ENCODE peak calls at places on chromosomes 16 and 17, in four cellular contexts. T, L, P and K are unnamed samples.

GRCh38 chr16:89484923-89485679 is 5.3 kb downstream of the ANKRD11 start:
- DNase-seq in L (no peak), T (no peak), P (no peak), K (no peak)

GRCh38 chr16:23107878-23108277 is 41.4 kb downstream of the USP31 start:
- DNase-seq in L (peak; percentile 78), P (no peak), T (no peak), K (no peak)

GRCh38 chr17:31415004-31415454 is 23.6 kb downstream of the RAB11FIP4 start:
- DNase-seq in T (no peak), P (no peak), L (no peak), K (no peak)

GRCh38 chr17:45574376-45574775 is 83.9 kb upstream of the PLEKHM1 start:
- DNase-seq in L (no peak), P (no peak), T (peak; percentile 56), K (no peak)

GRCh38 chr16:68265078-68265925 is 976 bp downstream of the SLC7A6 start:
- DNase-seq in T (no peak), P (peak; percentile 96), L (peak; percentile 75), K (no peak)

GRCh38 chr17:78674595-78675315 is 97.6 kb upstream of the DNAH17 start:
- DNase-seq in L (no peak), P (no peak), T (no peak), K (no peak)

GRCh38 chr16:53726625-53727024 is 22.7 kb downstream of the FTO start:
- DNase-seq in T (no peak), L (peak; percentile 36), P (peak; percentile 87), K (no peak)

GRCh38 chr16:30458561-30459394 is 13.1 kb upstream of the SEPHS2 start:
- DNase-seq in P (no peak), T (no peak), L (no peak), K (no peak)

GRCh38 chr16:88533945-88534641 is 36.1 kb upstream of the ZC3H18 start:
- DNase-seq in P (peak; percentile 80), T (no peak), L (peak; percentile 55), K (no peak)

GRCh38 chr17:4858880-4859260 is 25.7 kb downstream of the MINK1 start:
- DNase-seq in P (peak; percentile 62), L (peak; percentile 93), T (no peak), K (no peak)

GRCh38 chr16:50281391-50282009 is 15.1 kb downstream of the ADCY7 start:
- DNase-seq in T (no peak), P (no peak), L (no peak), K (no peak)

GRCh38 chr17:49708515-49709161 is 874 bp upstream of the SLC35B1 start:
- DNase-seq in T (no peak), L (no peak), P (no peak), K (peak; percentile 27)

GRCh38 chr17:30336369-30337171 is 2.7 kb upstream of the TMIGD1 start:
- DNase-seq in L (peak; percentile 52), P (peak; percentile 78), T (no peak), K (peak; percentile 96)

GRCh38 chr17:8563024-8563776 is 67.3 kb downstream of the MYH10 start:
- DNase-seq in L (no peak), P (no peak), T (no peak), K (no peak)

GRCh38 chr16:21526923-21527807 is 72.2 kb upstream of the METTL9 start:
- DNase-seq in P (no peak), T (no peak), L (no peak), K (no peak)

GRCh38 chr17:11797803-11798202 is 199.5 kb downstream of the ZNF18 start:
- DNase-seq in T (no peak), L (no peak), P (no peak), K (no peak)

GRCh38 chr17:70345061-70345460 is 175.7 kb downstream of the KCNJ2 start:
- DNase-seq in L (no peak), T (no peak), P (no peak), K (no peak)

GRCh38 chr17:42283241-42284019 is 4.9 kb upstream of the STAT5A start:
- DNase-seq in T (no peak), L (no peak), P (no peak), K (no peak)

GRCh38 chr17:21352221-21352980 is 23.8 kb upstream of the KCNJ12 start:
- DNase-seq in T (no peak), P (no peak), L (no peak), K (no peak)

GRCh38 chr16:84237994-84238750 is 1.6 kb downstream of the KCNG4 start:
- DNase-seq in T (no peak), L (no peak), P (no peak), K (no peak)

GRCh38 chr17:10171057-10171456 is 27.3 kb downstream of the GAS7 start:
- DNase-seq in L (no peak), P (no peak), T (no peak), K (no peak)